ENCODE peak calls at places on chromosomes 12 and 14, in four cellular contexts. G is stimulated activated CD8-positive, alpha-beta memory T cell treated with anti-CD3 and anti-CD28 coated beads, Interleukin-4, amount 100 ng/mL, for 24 hours; D is HuH-7; J is RPMI7951. V is an unnamed sample.

GRCh38 chr12:52506858-52507715 is 13.1 kb downstream of the KRT5 start:
- DNase-seq in G (no peak), D (peak; percentile 46), J (peak; percentile 43), V (peak; percentile 77)

GRCh38 chr14:62280366-62280765 is 518.1 kb downstream of the SNAPC1 start:
- DNase-seq in G (no peak), D (no peak), J (no peak), V (no peak)

GRCh38 chr12:124621296-124621660 is 53.9 kb upstream of the NCOR2 start:
- DNase-seq in G (no peak), D (no peak), J (no peak), V (no peak)

GRCh38 chr14:104318558-104319488 is 180.4 kb downstream of the KIF26A start:
- DNase-seq in G (no peak), D (no peak), J (no peak), V (no peak)

GRCh38 chr12:15664491-15664890 is 124.7 kb downstream of the EPS8 start:
- DNase-seq in G (no peak), D (no peak), J (no peak), V (no peak)

GRCh38 chr12:81021834-81022233 is 56.0 kb upstream of the ACSS3 start:
- DNase-seq in G (no peak), D (no peak), J (no peak), V (no peak)

GRCh38 chr14:72614891-72615410 is 278.9 kb downstream of the DPF3 start:
- DNase-seq in G (no peak), D (no peak), J (no peak), V (no peak)

GRCh38 chr14:75848337-75848736 is 133.5 kb downstream of the TGFB3 start:
- DNase-seq in G (no peak), D (no peak), J (no peak), V (no peak)

GRCh38 chr12:1250641-1251040 is 259.6 kb downstream of the ERC1 start:
- DNase-seq in G (no peak), D (no peak), J (no peak), V (no peak)

GRCh38 chr14:100842799-100843198 is 16.9 kb downstream of the MEG3 start:
- DNase-seq in G (no peak), D (no peak), J (peak; percentile 45), V (peak; percentile 59)

GRCh38 chr14:60184597-60185555 is 19.7 kb upstream of the DHRS7 start:
- DNase-seq in G (no peak), D (no peak), J (no peak), V (no peak)

GRCh38 chr14:56555921-56556570 is 23.6 kb upstream of the TMEM260 start:
- DNase-seq in G (no peak), D (peak; percentile 49), J (peak; percentile 6), V (peak; percentile 36)

GRCh38 chr12:118061876-118062791 is 1.2 kb upstream of the WSB2 start:
- DNase-seq in G (no peak), D (peak; percentile 34), J (peak; percentile 61), V (peak; percentile 59)

GRCh38 chr14:105477659-105478623 is 3.3 kb downstream of the CRIP2 start:
- DNase-seq in G (no peak), D (no peak), J (no peak), V (no peak)

GRCh38 chr14:91521058-91521721 is 11.1 kb upstream of the PPP4R3A start:
- DNase-seq in G (no peak), D (no peak), J (no peak), V (no peak)

GRCh38 chr12:77923882-77924281 is 93.2 kb downstream of the NAV3 start:
- DNase-seq in G (no peak), D (no peak), J (peak; percentile 48), V (no peak)

GRCh38 chr14:70555890-70556289 is 21.1 kb upstream of the ADAM20 start:
- DNase-seq in G (no peak), D (no peak), J (peak; percentile 34), V (no peak)

GRCh38 chr12:55847603-55848329 is 5.0 kb upstream of the MMP19 start:
- DNase-seq in G (no peak), D (no peak), J (peak; percentile 98), V (peak; percentile 100)

GRCh38 chr12:102539651-102540553 is 59.5 kb upstream of the IGF1 start:
- DNase-seq in G (no peak), D (no peak), J (peak; percentile 85), V (peak; percentile 93)

GRCh38 chr12:93946542-93947150 is 201.7 kb upstream of the PLXNC1 start:
- DNase-seq in G (no peak), D (no peak), J (peak; percentile 65), V (peak; percentile 72)